ENCODE peak calls at places on chromosomes 5 and 9, in nine cellular contexts. B is Kasumi-1; P is CD4-positive, CD25-positive, alpha-beta regulatory T cell; F is aorta; Z is globus pallidus; E is memory B cell; M is activated CD8-positive, alpha-beta memory T cell treated with anti-CD3 and anti-CD28 coated beads, Interleukin-2, amount 50 U/mL, for 48 hours; O is coronary artery; J is AG04450. Q is an unnamed sample.

GRCh38 chr9:72485821-72486605 is 35.4 kb upstream of the TMC1 start:
- DNase-seq in O (no peak), E (no peak), J (no peak), B (no peak), M (no peak), Z (peak), F (no peak), P (no peak), Q (no peak)

GRCh38 chr9:85741112-85741874 is 461 bp downstream of the AGTPBP1 start:
- DNase-seq in F (peak), B (peak), M (peak), Z (peak), J (no peak), E (no peak), O (peak), P (peak), Q (peak)

GRCh38 chr5:23991406-23991805 is 484.0 kb downstream of the PRDM9 start:
- DNase-seq in M (no peak), P (no peak), E (no peak), O (no peak), F (no peak), J (no peak), B (no peak), Z (no peak), Q (no peak)

GRCh38 chr9:119556129-119556875 is 187.1 kb upstream of the BRINP1 start:
- DNase-seq in E (peak), J (no peak), Z (peak), B (peak), O (peak), M (peak), P (peak), F (peak), Q (peak)

GRCh38 chr9:27308691-27309390 is 11.9 kb upstream of the EQTN start:
- DNase-seq in P (no peak), B (no peak), J (no peak), M (no peak), O (no peak), Z (no peak), F (no peak), E (no peak), Q (no peak)

GRCh38 chr9:95341262-95342011 is 23.9 kb upstream of the FANCC start:
- DNase-seq in M (no peak), Z (peak), J (no peak), F (no peak), O (no peak), E (no peak), P (no peak), B (no peak), Q (no peak)

GRCh38 chr5:17256839-17257238 is 39.4 kb downstream of the BASP1 start:
- DNase-seq in J (no peak), Z (no peak), P (no peak), M (no peak), F (no peak), E (no peak), B (no peak), O (no peak), Q (no peak)

GRCh38 chr9:135939351-135940265 is 21.6 kb downstream of the UBAC1 start:
- DNase-seq in M (peak), P (peak), Z (no peak), F (no peak), J (no peak), O (no peak), B (no peak), E (no peak), Q (no peak)

GRCh38 chr9:131839281-131840084 is 99.6 kb upstream of the RAPGEF1 start:
- DNase-seq in F (no peak), B (no peak), J (no peak), O (no peak), P (peak), M (peak), E (no peak), Z (no peak), Q (no peak)

GRCh38 chr5:95712347-95712958 is 18.7 kb upstream of the RHOBTB3 start:
- DNase-seq in M (peak), E (no peak), O (no peak), F (no peak), P (no peak), B (no peak), Z (no peak), J (peak), Q (no peak)

GRCh38 chr5:83490203-83490602 is 18.7 kb downstream of the VCAN start:
- DNase-seq in O (no peak), E (no peak), F (no peak), Z (no peak), B (no peak), M (no peak), P (no peak), J (no peak), Q (no peak)

GRCh38 chr5:161086456-161086855 is 234.4 kb upstream of the ATP10B start:
- DNase-seq in Z (no peak), O (no peak), M (no peak), E (no peak), F (no peak), P (no peak), B (no peak), J (no peak), Q (no peak)

GRCh38 chr5:40106847-40107246 is 572.9 kb upstream of the PTGER4 start:
- DNase-seq in Z (no peak), F (no peak), M (no peak), P (no peak), J (no peak), O (no peak), E (no peak), B (no peak), Q (no peak)

GRCh38 chr9:97468658-97469448 is 32.6 kb upstream of the TMOD1 start:
- DNase-seq in Z (peak), E (peak), P (peak), M (peak), O (peak), J (peak), B (peak), F (peak), Q (peak)

GRCh38 chr5:17343675-17344074 is 126.2 kb downstream of the BASP1 start:
- DNase-seq in M (no peak), P (no peak), Z (no peak), O (no peak), F (no peak), E (no peak), J (peak), B (no peak), Q (no peak)

GRCh38 chr9:107274953-107275422 is 8.1 kb upstream of the RAD23B start:
- DNase-seq in Z (no peak), J (peak), M (no peak), F (no peak), B (no peak), P (no peak), O (no peak), E (no peak), Q (no peak)

GRCh38 chr9:99296375-99296951 is 74.4 kb downstream of the SEC61B start:
- DNase-seq in E (peak), F (peak), Z (peak), J (no peak), O (no peak), M (no peak), P (peak), B (peak), Q (no peak)

GRCh38 chr5:128966375-128966774 is 1.1 kb downstream of the SLC27A6 start:
- DNase-seq in E (no peak), M (no peak), B (no peak), O (no peak), Z (no peak), J (no peak), P (no peak), F (no peak), Q (no peak)

GRCh38 chr9:80369641-80370040 is 797.9 kb downstream of the TLE4 start:
- DNase-seq in M (no peak), O (no peak), E (no peak), P (no peak), Z (no peak), F (no peak), B (no peak), J (no peak), Q (no peak)

GRCh38 chr5:177310757-177311173 is 933 bp downstream of the MXD3 start:
- DNase-seq in O (no peak), Z (no peak), P (peak), E (no peak), J (no peak), B (peak), M (no peak), F (peak), Q (no peak)

GRCh38 chr5:15645376-15645775 is 145.4 kb downstream of the FBXL7 start:
- DNase-seq in M (no peak), Z (no peak), E (no peak), J (no peak), P (no peak), O (no peak), B (peak), F (no peak), Q (no peak)

GRCh38 chr5:139647406-139648204 is 544 bp upstream of the CXXC5 start:
- DNase-seq in Z (no peak), B (no peak), E (no peak), F (peak), O (no peak), P (no peak), M (no peak), J (no peak), Q (no peak)

GRCh38 chr9:131436386-131436785 is 42.5 kb downstream of the PRRC2B start:
- DNase-seq in O (no peak), E (no peak), J (no peak), P (no peak), F (peak), Z (no peak), B (no peak), M (no peak), Q (no peak)

GRCh38 chr5:16679198-16679597 is 62.4 kb upstream of the RETREG1 start:
- DNase-seq in F (no peak), Z (no peak), P (no peak), E (no peak), O (no peak), B (no peak), J (no peak), M (no peak), Q (no peak)

GRCh38 chr5:76331139-76331538 is 71.9 kb upstream of the IQGAP2 start:
- DNase-seq in P (peak), J (no peak), F (no peak), B (peak), M (no peak), O (no peak), Z (no peak), E (no peak), Q (no peak)